ENCODE peak calls at places on chromosomes 11 and 22, in six cellular contexts. G is CD4-positive, alpha-beta T cell; N is OCI-LY7; J is astrocyte of the cerebellum; Z is PC-3; U is nephron progenitor cell. T is an unnamed sample.

GRCh38 chr11:35798423-35798822 is 135.8 kb downstream of the TRIM44 start:
- DNase-seq in Z (peak; percentile 69), N (no peak), J (no peak), U (no peak), G (no peak), T (no peak)

GRCh38 chr11:47431356-47432083 is 5.3 kb upstream of the PSMC3 start:
- DNase-seq in J (no peak), N (no peak), Z (no peak), G (no peak), U (no peak), T (no peak)

GRCh38 chr11:33703771-33704170 is 3.1 kb upstream of the C11orf91 start:
- DNase-seq in J (no peak), N (no peak), Z (peak; percentile 92), G (no peak), U (no peak), T (no peak)

GRCh38 chr11:82703226-82703625 is 30.4 kb downstream of the FAM181B start:
- DNase-seq in Z (no peak), U (no peak), G (no peak), N (no peak), J (no peak), T (no peak)

GRCh38 chr11:66333220-66333877 is 2.9 kb downstream of the RIN1 start:
- DNase-seq in U (no peak), G (no peak), J (no peak), Z (no peak), N (no peak), T (no peak)

GRCh38 chr11:46367244-46367915 is 14.1 kb upstream of the MDK start:
- DNase-seq in G (peak; percentile 73), N (peak; percentile 69), U (peak; percentile 84), Z (peak; percentile 39), J (no peak), T (peak; percentile 81)

GRCh38 chr11:114202011-114202609 is 94.1 kb upstream of the NNMT start:
- DNase-seq in N (no peak), G (no peak), Z (no peak), J (no peak), U (no peak), T (no peak)

GRCh38 chr11:34308821-34309585 is 48.8 kb downstream of the ABTB2 start:
- DNase-seq in G (no peak), Z (no peak), J (peak; percentile 35), N (no peak), U (no peak), T (no peak)

GRCh38 chr11:61048368-61049065 is 53.8 kb upstream of the CD5 start:
- DNase-seq in J (no peak), N (no peak), G (no peak), Z (no peak), U (no peak), T (no peak)

GRCh38 chr22:49255741-49256318 is 571.8 kb downstream of the BRD1 start:
- DNase-seq in N (no peak), U (no peak), Z (no peak), J (no peak), G (no peak), T (no peak)

GRCh38 chr11:14446701-14447169 is 52.9 kb downstream of the COPB1 start:
- DNase-seq in N (no peak), Z (peak; percentile 19), U (no peak), J (no peak), G (no peak), T (no peak)

GRCh38 chr11:86574493-86575207 is 97.8 kb downstream of the ME3 start:
- DNase-seq in Z (peak; percentile 33), N (no peak), J (no peak), U (no peak), G (no peak), T (no peak)

GRCh38 chr11:88979641-88980040 is 86.1 kb downstream of the GRM5 start:
- DNase-seq in J (peak; percentile 6), Z (peak; percentile 88), U (no peak), G (no peak), N (no peak), T (no peak)

GRCh38 chr11:77082838-77083552 is 16.2 kb downstream of the CAPN5 start:
- DNase-seq in J (no peak), N (no peak), U (no peak), G (peak; percentile 42), Z (no peak), T (no peak)

GRCh38 chr11:121478226-121478894 is 25.6 kb upstream of the SORL1-AS1 start:
- DNase-seq in U (no peak), N (no peak), Z (peak; percentile 94), G (no peak), J (no peak), T (no peak)

GRCh38 chr11:126630488-126630887 is 275.0 kb downstream of the ST3GAL4 start:
- DNase-seq in U (no peak), J (no peak), Z (no peak), G (no peak), N (no peak), T (no peak)

GRCh38 chr11:110435780-110436717 is 6.3 kb downstream of the FDX1 start:
- DNase-seq in N (peak; percentile 19), J (no peak), G (no peak), Z (no peak), U (no peak), T (no peak)

GRCh38 chr11:119065369-119065768 is 2.2 kb upstream of the VPS11 start:
- DNase-seq in J (no peak), U (no peak), N (peak; percentile 61), Z (peak; percentile 66), G (peak; percentile 25), T (peak; percentile 50)

GRCh38 chr11:77182542-77183420 is 54.7 kb downstream of the MYO7A start:
- DNase-seq in G (no peak), U (no peak), J (no peak), N (no peak), Z (no peak), T (no peak)

GRCh38 chr11:122074022-122074421 is 42.0 kb downstream of the BLID start:
- DNase-seq in N (no peak), Z (no peak), U (no peak), J (no peak), G (no peak), T (no peak)

GRCh38 chr22:37187891-37188761 is at the start of gene C1QTNF6:
- DNase-seq in N (no peak), U (peak; percentile 58), J (no peak), G (no peak), Z (peak; percentile 60), T (no peak)

GRCh38 chr11:34411786-34412185 is 26.9 kb upstream of the CAT start:
- DNase-seq in Z (peak; percentile 60), G (no peak), N (no peak), U (no peak), J (no peak), T (no peak)

GRCh38 chr11:30585067-30585891 is 874 bp downstream of the MPPED2 start:
- DNase-seq in U (peak; percentile 57), G (no peak), Z (no peak), N (no peak), J (no peak), T (peak; percentile 29)

GRCh38 chr11:28924007-28924406 is 815.8 kb downstream of the METTL15 start:
- DNase-seq in J (no peak), U (no peak), G (no peak), N (no peak), Z (no peak), T (no peak)

GRCh38 chr11:13440100-13440855 is 22.7 kb downstream of the BTBD10 start:
- DNase-seq in N (no peak), Z (peak; percentile 79), J (peak; percentile 85), G (no peak), U (no peak), T (no peak)

GRCh38 chr11:36777302-36777701 is 179.3 kb upstream of the RAG2 start:
- DNase-seq in Z (no peak), N (no peak), J (no peak), G (no peak), U (no peak), T (no peak)

GRCh38 chr22:38844661-38845367 is 986 bp upstream of the NPTXR start:
- DNase-seq in N (no peak), Z (no peak), J (peak; percentile 94), G (no peak), U (no peak), T (no peak)

GRCh38 chr22:38843716-38844660 is at the start of gene NPTXR:
- DNase-seq in U (peak; percentile 68), J (no peak), Z (peak; percentile 42), N (no peak), G (peak; percentile 46), T (no peak)

GRCh38 chr22:38842512-38843200 is 1.2 kb downstream of the NPTXR start:
- DNase-seq in G (no peak), Z (no peak), N (no peak), J (no peak), U (no peak), T (no peak)

GRCh38 chr22:38841635-38842034 is 2.2 kb downstream of the NPTXR start:
- DNase-seq in Z (no peak), G (no peak), N (no peak), U (no peak), J (no peak), T (no peak)

DNA sequence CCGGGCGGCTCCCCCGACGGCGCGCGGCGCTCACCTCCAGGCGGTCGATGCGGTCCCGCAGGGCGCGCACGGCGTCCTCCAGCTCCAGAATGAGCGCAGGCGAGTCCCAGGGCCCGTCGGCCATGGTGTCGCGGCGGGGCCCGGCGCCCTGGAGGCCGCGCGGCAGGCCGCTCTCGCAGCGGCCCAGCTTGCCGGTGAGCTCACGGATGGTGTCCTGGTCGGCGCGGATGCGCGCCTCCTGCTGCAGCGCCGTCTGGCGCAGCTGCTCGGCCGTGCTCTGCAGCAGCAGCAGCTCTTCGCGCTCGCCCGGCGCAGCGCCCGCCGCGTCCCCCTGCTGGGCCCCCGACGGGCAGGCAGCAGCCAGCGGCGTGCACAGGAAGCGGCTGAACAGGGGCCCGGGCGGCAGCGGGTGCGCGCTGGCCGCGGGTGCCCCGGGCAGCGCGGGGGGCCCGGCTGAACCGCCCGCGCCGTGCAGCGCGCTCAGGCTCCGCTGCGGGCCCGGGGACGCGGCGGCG is 570 bp downstream of the NPTXR start:
- DNase-seq in G (peak; percentile 51), J (no peak), Z (peak; percentile 55), N (no peak), U (peak; percentile 76), T (peak; percentile 43)
- TF ChIP-seq CTCF in G (no peak), J (peak; percentile 13), Z (no peak), N (no peak), U (no peak), T (peak; percentile 16)

GRCh38 chr11:99687320-99687719 is 666.6 kb downstream of the CNTN5 start:
- DNase-seq in G (no peak), U (no peak), N (no peak), Z (peak; percentile 22), J (no peak), T (no peak)
- TF ChIP-seq CTCF in G (no peak), U (no peak), N (no peak), Z (peak; percentile 49), J (no peak), T (no peak)

DNA sequence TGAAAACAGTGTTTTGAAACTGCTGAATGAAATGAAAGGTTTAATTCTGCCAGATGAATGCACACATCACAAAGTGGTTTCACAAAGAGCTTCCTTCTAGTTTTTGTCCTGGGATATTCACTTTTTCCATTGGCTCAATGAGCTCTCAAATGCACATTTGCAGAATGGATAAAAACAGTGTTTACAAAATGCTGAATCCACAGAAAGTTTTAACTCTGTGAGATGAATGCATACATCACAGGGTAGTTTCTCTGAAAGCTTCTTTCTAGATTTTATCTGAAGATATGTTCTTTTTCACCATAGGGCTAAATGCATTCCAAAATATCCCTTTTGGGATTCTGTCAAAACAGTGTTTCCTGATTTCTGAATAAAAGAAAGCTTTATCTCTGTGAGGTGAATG is 237.6 kb downstream of the OR4A5 start:
- DNase-seq in U (no peak), J (no peak), N (no peak), Z (no peak), G (no peak), T (no peak)
- TF ChIP-seq CTCF in U (no peak), J (no peak), N (no peak), Z (no peak), G (no peak), T (no peak)

GRCh38 chr11:19026862-19027261 is 33.7 kb downstream of the MRGPRX2 start:
- DNase-seq in N (no peak), Z (no peak), J (no peak), U (no peak), G (no peak), T (no peak)
- TF ChIP-seq CTCF in N (no peak), Z (no peak), J (no peak), U (no peak), G (no peak), T (no peak)

T was measured in GM10248.